ENCODE peak calls at places on chromosomes 4 and X, in five cellular contexts. B is H1; V is naive thymus-derived CD4-positive, alpha-beta T cell; Y is body of pancreas; A is HepG2. H is an unnamed sample. For H3K27me3, the result is how much of the 10 kb centered on the place peaks cover.

GRCh38 chrX:38382663-38383062 is 30.3 kb downstream of the OTC start:
- DNase-seq in V (no peak), Y (no peak), A (no peak), B (no peak), H (no peak)

GRCh38 chrX:73943900-73944581 is 359.9 kb upstream of the ZCCHC13 start:
- DNase-seq in B (peak), V (peak), Y (peak), A (peak), H (peak)

GRCh38 chr4:109164011-109164410 is 138.4 kb downstream of the COL25A1 start:
- DNase-seq in V (no peak), Y (no peak), B (no peak), A (peak), H (no peak)

GRCh38 chr4:2275546-2276251 is 13.8 kb upstream of the MXD4 start:
- DNase-seq in V (no peak), A (no peak), Y (no peak), B (no peak), H (no peak)

GRCh38 chr4:53461244-53461643 is 83.8 kb downstream of the FIP1L1 start:
- DNase-seq in V (no peak), A (no peak), Y (no peak), B (no peak), H (no peak)

GRCh38 chrX:97984641-97985040 is 1100.9 kb downstream of the RPA4 start:
- DNase-seq in V (no peak), Y (no peak), B (no peak), A (no peak), H (no peak)

GRCh38 chr4:128461300-128462103 is 173.9 kb upstream of the PGRMC2 start:
- DNase-seq in A (no peak), Y (no peak), V (no peak), B (no peak), H (peak)

GRCh38 chrX:115350696-115351408 is 61.3 kb downstream of the LUZP4 start:
- DNase-seq in A (no peak), Y (no peak), V (no peak), B (no peak), H (peak)

GRCh38 chr4:147976341-147976928 is 244.5 kb downstream of the ARHGAP10 start:
- DNase-seq in Y (no peak), A (no peak), V (no peak), B (no peak), H (no peak)

GRCh38 chrX:2696698-2697215 is 5.7 kb downstream of the CD99 start:
- DNase-seq in B (no peak), V (peak), Y (no peak), A (no peak), H (no peak)

GRCh38 chr4:8528713-8529112 is 51.5 kb upstream of the GPR78 start:
- DNase-seq in B (no peak), A (no peak), Y (no peak), V (no peak), H (no peak)

GRCh38 chrX:104351173-104351769 is 96.5 kb upstream of the ESX1 start:
- DNase-seq in Y (no peak), V (no peak), B (no peak), A (no peak), H (peak)

GRCh38 chrX:94524867-94525266 is 850.9 kb downstream of the FAM133A start:
- DNase-seq in V (no peak), B (no peak), A (no peak), Y (no peak), H (no peak)

GRCh38 chrX:130726661-130727060 is 176.3 kb downstream of the ENOX2 start:
- DNase-seq in V (no peak), A (no peak), Y (no peak), B (no peak), H (no peak)

GRCh38 chr4:56049428-56050212 is 100.9 kb downstream of the CEP135 start:
- DNase-seq in V (peak), A (no peak), Y (peak), B (peak), H (peak)

GRCh38 chr4:174265917-174266316 is 17.6 kb downstream of the FBXO8 start:
- DNase-seq in V (no peak), A (no peak), B (no peak), Y (no peak), H (peak)

GRCh38 chr4:169952236-169953088 is 73.7 kb downstream of the MFAP3L start:
- DNase-seq in A (no peak), Y (no peak), V (no peak), B (no peak), H (no peak)

GRCh38 chr4:41369680-41370079 is 113.0 kb downstream of the UCHL1 start:
- DNase-seq in Y (peak), B (no peak), A (no peak), V (no peak), H (no peak)

GRCh38 chrX:101430457-101431078 is 22.5 kb downstream of the HNRNPH2 start:
- DNase-seq in V (no peak), Y (no peak), B (no peak), A (no peak), H (no peak)

GRCh38 chrX:119423631-119424030 is 24.5 kb downstream of the SLC25A43 start:
- DNase-seq in A (no peak), B (no peak), V (no peak), Y (no peak), H (no peak)

GRCh38 chr4:65383589-65384305 is 286.5 kb downstream of the EPHA5 start:
- DNase-seq in Y (no peak), B (no peak), A (no peak), V (no peak), H (no peak)

GRCh38 chr4:19756661-19757060 is 495.0 kb upstream of the SLIT2 start:
- DNase-seq in A (no peak), Y (no peak), V (no peak), B (no peak), H (no peak)

GRCh38 chr4:165443276-165443675 is 64.5 kb downstream of the CPE start:
- DNase-seq in V (no peak), A (peak), Y (no peak), B (no peak), H (no peak)

GRCh38 chr4:119743644-119744043 is 115.0 kb upstream of the PDE5A start:
- DNase-seq in Y (no peak), V (no peak), A (no peak), B (no peak), H (no peak)

GRCh38 chr4:25993564-25994185 is 79.7 kb downstream of the SMIM20 start:
- DNase-seq in Y (no peak), A (peak), B (peak), V (no peak), H (peak)

GRCh38 chr4:43411226-43411625 is 518.7 kb downstream of the GRXCR1 start:
- DNase-seq in V (no peak), B (no peak), Y (no peak), A (no peak), H (no peak)

GRCh38 chr4:7432531-7433375 is 2.0 kb downstream of the PSAPL1 start:
- DNase-seq in Y (no peak), V (no peak), B (no peak), A (no peak), H (no peak)

GRCh38 chr4:142566780-142567179 is 279.3 kb downstream of the INPP4B start:
- DNase-seq in A (no peak), B (no peak), Y (no peak), V (no peak), H (no peak)

GRCh38 chr4:2292679-2293108 is 30.8 kb upstream of the MXD4 start:
- DNase-seq in V (no peak), B (no peak), A (no peak), Y (no peak), H (no peak)

GRCh38 chr4:161680146-161680545 is 483.7 kb downstream of the FSTL5 start:
- DNase-seq in A (no peak), V (no peak), Y (no peak), B (no peak), H (no peak)

GRCh38 chr4:176259330-176260090 is 9.5 kb downstream of the ASB5 start:
- DNase-seq in A (no peak), V (no peak), B (no peak), Y (no peak), H (no peak)

GRCh38 chr4:147103403-147103946 is 157.8 kb upstream of the TTC29 start:
- DNase-seq in Y (no peak), V (no peak), A (no peak), B (no peak), H (no peak)

GRCh38 chrX:131704136-131704695 is 160.3 kb downstream of the OR13H1 start:
- DNase-seq in B (no peak), Y (no peak), A (no peak), V (peak), H (no peak)

GRCh38 chrX:48909703-48910102 is 1.7 kb downstream of the SLC35A2 start:
- DNase-seq in B (no peak), Y (no peak), A (no peak), V (no peak), H (no peak)
- H3K27me3 ChIP-seq in B (under half), Y (under half), A (under half), V (under half), H (under half)

GRCh38 chrX:110794601-110795000 is 1.0 kb downstream of the CHRDL1 start:
- DNase-seq in B (no peak), A (no peak), V (no peak), Y (no peak), H (no peak)

GRCh38 chrX:110791206-110791605 is 4.4 kb downstream of the CHRDL1 start:
- DNase-seq in V (no peak), Y (no peak), B (no peak), A (no peak), H (no peak)

GRCh38 chrX:110795645-110796510 is at the start of gene CHRDL1:
- DNase-seq in A (no peak), B (no peak), Y (peak), V (no peak), H (peak)
- H3K27me3 ChIP-seq in A (under half), B (under half), Y (under half), V (under half), H (under half)

GRCh38 chrX:18995216-18995615 is 11.3 kb upstream of the PHKA2 start:
- DNase-seq in A (peak), Y (no peak), V (no peak), B (no peak), H (no peak)
- H3K27me3 ChIP-seq in A (under half), Y (under half), V (under half), B (under half), H (under half)

GRCh38 chrX:140163376-140164159 is 198.2 kb upstream of the CXorf66 start:
- DNase-seq in V (no peak), B (no peak), A (no peak), Y (no peak), H (no peak)

GRCh38 chrX:140165849-140166248 is 200.5 kb upstream of the CXorf66 start:
- DNase-seq in A (no peak), Y (no peak), B (no peak), V (no peak), H (no peak)

DNA sequence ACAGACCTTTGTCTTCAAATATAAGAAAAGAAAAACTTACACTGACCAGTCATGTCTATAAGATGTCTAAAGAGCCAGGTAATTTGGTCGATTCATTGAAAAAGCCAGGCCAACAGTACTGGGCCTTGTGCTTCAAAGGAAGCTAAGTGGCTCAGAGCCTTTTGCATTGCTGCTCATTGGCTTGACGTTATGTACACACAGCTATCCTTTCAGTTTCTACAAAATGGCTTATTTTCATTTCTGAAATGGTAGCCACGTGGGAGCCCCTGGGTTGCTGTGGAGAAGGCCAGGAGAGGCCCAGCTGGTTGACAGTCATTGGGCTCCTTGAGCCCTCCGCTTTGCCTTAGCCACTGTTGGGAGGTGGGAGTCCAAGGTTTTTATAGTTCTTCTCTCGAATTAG is 199.1 kb upstream of the CXorf66 start:
- DNase-seq in B (no peak), V (no peak), Y (no peak), A (no peak), H (no peak)
- H3K27me3 ChIP-seq in B (under half), V (under half), Y (under half), A (under half), H (under half)

GRCh38 chr4:182695842-182696241 is 221.3 kb downstream of the DCTD start:
- DNase-seq in Y (no peak), A (no peak), V (no peak), B (no peak), H (no peak)

GRCh38 chr4:182698212-182698611 is 219.0 kb downstream of the DCTD start:
- DNase-seq in Y (no peak), A (no peak), B (no peak), V (no peak), H (no peak)

GRCh38 chr4:182697094-182697493 is 220.1 kb downstream of the DCTD start:
- DNase-seq in B (no peak), V (no peak), Y (no peak), A (no peak), H (no peak)

GRCh38 chr4:182694551-182694950 is 222.6 kb downstream of the DCTD start:
- DNase-seq in A (no peak), V (no peak), B (no peak), Y (no peak), H (no peak)

GRCh38 chr4:182695009-182695408 is 222.2 kb downstream of the DCTD start:
- DNase-seq in V (no peak), Y (no peak), A (no peak), B (no peak), H (no peak)
- H3K27me3 ChIP-seq in V (under half), Y (under half), A (under half), B (under half), H (under half)

GRCh38 chrX:69357293-69357692 is 146.8 kb upstream of the NALF2 start:
- DNase-seq in Y (no peak), B (no peak), A (no peak), V (no peak), H (peak)

GRCh38 chrX:69362889-69363288 is 141.2 kb upstream of the NALF2 start:
- DNase-seq in A (no peak), V (no peak), B (no peak), Y (no peak), H (no peak)

GRCh38 chrX:69362354-69362753 is 141.8 kb upstream of the NALF2 start:
- DNase-seq in A (no peak), B (no peak), Y (no peak), V (no peak), H (peak)

GRCh38 chrX:69365349-69365748 is 138.8 kb upstream of the NALF2 start:
- DNase-seq in A (no peak), V (no peak), B (no peak), Y (no peak), H (no peak)

DNA sequence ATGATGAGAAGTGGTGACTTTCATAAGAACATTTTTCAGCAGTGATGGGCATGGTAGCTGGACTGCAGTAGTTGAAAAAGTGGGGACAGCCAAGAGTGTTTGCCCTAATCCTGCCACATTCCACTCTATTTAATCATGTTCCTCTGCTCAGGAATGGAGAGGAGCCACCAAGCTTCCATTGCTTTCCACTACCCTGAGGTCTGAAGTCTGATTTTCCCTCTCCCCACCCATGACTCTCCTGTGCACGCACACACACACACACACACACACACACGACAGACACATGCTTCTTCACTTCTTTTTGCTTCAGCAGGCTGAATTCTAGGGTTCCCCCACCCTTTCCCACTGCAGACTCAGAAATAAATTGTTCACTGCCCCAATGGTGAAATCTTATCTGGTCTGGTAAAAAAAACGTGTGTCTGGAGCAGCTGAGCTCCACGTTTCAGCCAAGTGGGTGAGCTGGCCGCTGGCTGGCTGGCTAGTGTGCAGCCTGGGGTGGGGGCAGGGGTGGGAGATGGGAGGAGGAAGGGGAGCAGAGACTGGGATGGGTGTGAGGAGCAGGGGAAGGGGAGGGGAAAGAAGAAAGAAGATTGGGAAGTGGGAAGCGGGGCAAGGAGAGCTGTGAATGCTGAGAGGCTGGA is 142.7 kb upstream of the NALF2 start:
- DNase-seq in Y (no peak), A (no peak), V (no peak), B (no peak), H (peak)
- H3K27me3 ChIP-seq in Y (under half), A (under half), V (under half), B (under half), H (under half)

GRCh38 chrX:107823042-107823441 is 2.6 kb upstream of the MID2 start:
- DNase-seq in A (no peak), B (no peak), Y (no peak), V (no peak), H (no peak)
- H3K27me3 ChIP-seq in A (under half), B (under half), Y (under half), V (under half), H (under half)

GRCh38 chr4:42399393-42399792 is 2.1 kb downstream of the SHISA3 start:
- DNase-seq in Y (no peak), A (no peak), V (no peak), B (no peak), H (no peak)
- H3K27me3 ChIP-seq in Y (under half), A (under half), V (under half), B (under half), H (under half)

GRCh38 chr4:181662383-181662782 is 580.8 kb upstream of the TENM3 start:
- DNase-seq in A (no peak), B (no peak), V (no peak), Y (no peak), H (peak)

GRCh38 chr4:181656748-181657147 is 586.5 kb upstream of the TENM3 start:
- DNase-seq in A (no peak), Y (no peak), B (no peak), V (no peak), H (no peak)

GRCh38 chr4:181659202-181659601 is 584.0 kb upstream of the TENM3 start:
- DNase-seq in B (no peak), V (no peak), Y (no peak), A (no peak), H (no peak)

GRCh38 chr4:181661090-181661489 is 582.1 kb upstream of the TENM3 start:
- DNase-seq in V (no peak), B (no peak), Y (no peak), A (no peak), H (no peak)
- H3K27me3 ChIP-seq in V (under half), B (under half), Y (under half), A (under half), H (under half)

GRCh38 chr4:70334681-70335080 is at the start of gene CABS1:
- DNase-seq in V (no peak), A (no peak), Y (no peak), B (no peak), H (no peak)
- H3K27me3 ChIP-seq in V (under half), A (under half), Y (under half), B (under half), H (under half)

H was measured in SJCRH30.